ENCODE peak calls at places on chromosomes 7 and 10, in seven cellular contexts. X is astrocyte, M is K562, T is mammary epithelial cell, F is OCI-LY7, Q is neuronal stem cell, H is GM23248. S is an unnamed sample.
A peak's percentile ranks its signal among the peaks of the same experiment; 100 is the strongest.

GRCh38 chr7:135719688-135720087 is 8.3 kb downstream of the SLC13A4 start:
- DNase-seq in X (no peak), T (no peak), H (no peak), M (no peak), F (no peak), Q (no peak), S (peak; percentile 22)

GRCh38 chr10:117226813-117227451 is 14.0 kb upstream of the SLC18A2 start:
- DNase-seq in M (peak; percentile 71), H (peak; percentile 81), X (no peak), T (peak; percentile 38), Q (no peak), F (no peak), S (no peak)

GRCh38 chr10:112981553-112981952 is 31.5 kb downstream of the TCF7L2 start:
- DNase-seq in F (peak; percentile 50), M (no peak), Q (no peak), H (no peak), T (no peak), X (peak; percentile 70), S (no peak)

GRCh38 chr7:70569335-70569819 is 562.6 kb upstream of the GALNT17 start:
- DNase-seq in M (peak; percentile 74), F (no peak), X (peak; percentile 83), Q (no peak), T (no peak), H (no peak), S (no peak)

GRCh38 chr10:99674762-99675161 is 15.5 kb downstream of the ENTPD7 start:
- DNase-seq in H (no peak), F (no peak), X (no peak), M (no peak), Q (no peak), T (no peak), S (no peak)

GRCh38 chr7:141012044-141012685 is 2.6 kb downstream of the MRPS33 start:
- DNase-seq in H (peak; percentile 77), Q (peak; percentile 54), T (peak; percentile 53), M (peak; percentile 62), X (peak; percentile 23), F (peak; percentile 77), S (peak; percentile 79)

GRCh38 chr10:54585572-54585971 is 215.5 kb downstream of the PCDH15 start:
- DNase-seq in T (peak; percentile 3), X (no peak), F (no peak), M (no peak), H (no peak), Q (no peak), S (no peak)

GRCh38 chr10:13712799-13713581 is 126.2 kb downstream of the PRPF18 start:
- DNase-seq in H (peak; percentile 98), T (peak; percentile 86), M (peak; percentile 66), Q (no peak), F (peak; percentile 21), X (peak; percentile 99), S (peak; percentile 72)

GRCh38 chr10:48940372-48940771 is 732 bp upstream of the LRRC18 start:
- DNase-seq in H (no peak), F (no peak), X (no peak), Q (no peak), T (no peak), M (no peak), S (no peak)

GRCh38 chr10:26679588-26679987 is 17.9 kb upstream of the PDSS1 start:
- DNase-seq in X (no peak), T (no peak), H (no peak), M (no peak), F (no peak), Q (no peak), S (no peak)

GRCh38 chr7:73952266-73952665 is 75.7 kb upstream of the ELN start:
- DNase-seq in F (no peak), Q (no peak), M (no peak), X (no peak), H (no peak), T (no peak), S (no peak)

GRCh38 chr10:103828587-103829186 is 26.7 kb downstream of the SH3PXD2A start:
- DNase-seq in T (no peak), H (no peak), X (no peak), M (no peak), F (peak; percentile 81), Q (no peak), S (no peak)

GRCh38 chr10:71837085-71837827 is 13.8 kb downstream of the PSAP start:
- DNase-seq in T (peak; percentile 45), M (peak; percentile 63), H (no peak), X (no peak), Q (no peak), F (peak; percentile 77), S (no peak)

GRCh38 chr10:62772186-62772950 is 32.2 kb upstream of the ADO start:
- DNase-seq in M (no peak), X (peak; percentile 21), T (no peak), F (no peak), H (peak; percentile 34), Q (no peak), S (no peak)

GRCh38 chr7:125256446-125256845 is 326.8 kb upstream of the POT1 start:
- DNase-seq in H (no peak), X (no peak), T (peak; percentile 9), F (no peak), M (peak; percentile 13), Q (no peak), S (no peak)

GRCh38 chr7:35760082-35760770 is 40.6 kb upstream of the SEPTIN7 start:
- DNase-seq in Q (no peak), H (no peak), M (no peak), X (no peak), T (no peak), F (no peak), S (no peak)

GRCh38 chr7:89064831-89065230 is 269.3 kb upstream of the TEX47 start:
- DNase-seq in T (no peak), F (no peak), H (no peak), X (peak; percentile 4), Q (no peak), M (no peak), S (no peak)

GRCh38 chr10:122301055-122301810 is 30.1 kb downstream of the BTBD16 start:
- DNase-seq in M (no peak), H (peak; percentile 93), Q (no peak), X (peak; percentile 96), T (no peak), F (no peak), S (peak; percentile 22)

GRCh38 chr7:39428221-39428620 is 138.0 kb upstream of the YAE1 start:
- DNase-seq in T (peak; percentile 43), X (peak; percentile 67), Q (no peak), M (no peak), F (no peak), H (peak; percentile 69), S (no peak)

GRCh38 chr7:36175872-36176271 is 22.8 kb downstream of the EEPD1 start:
- DNase-seq in F (no peak), M (no peak), Q (no peak), X (no peak), H (no peak), T (no peak), S (no peak)

DNA sequence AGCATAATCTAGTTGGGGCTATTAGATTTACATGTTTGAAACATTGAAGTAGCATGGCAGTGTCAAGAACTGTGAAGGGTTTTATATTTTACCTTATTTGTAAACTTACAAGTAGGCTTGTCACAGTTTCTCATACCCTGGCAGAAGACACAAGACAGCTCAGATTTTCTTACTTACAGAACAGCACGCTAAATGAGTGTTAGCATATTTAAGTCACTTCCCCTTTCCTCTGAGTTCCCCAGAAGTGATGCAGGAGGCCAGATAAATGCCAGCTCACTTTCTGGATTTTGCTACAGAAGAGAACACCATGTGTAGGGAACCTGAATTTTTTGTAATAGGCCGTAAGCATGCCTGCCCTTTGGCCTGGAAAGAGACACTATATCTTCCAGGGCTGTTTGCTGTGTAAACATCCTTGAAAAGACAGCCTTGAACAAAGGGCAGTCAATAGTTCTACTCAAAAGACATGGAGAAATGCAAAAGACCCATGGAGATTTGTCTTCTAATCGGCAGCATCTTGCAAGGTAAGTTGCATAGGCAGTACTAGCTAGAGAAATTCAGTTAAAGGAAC is 279.1 kb downstream of the PHF14 start:
- DNase-seq in Q (no peak), X (no peak), F (no peak), M (no peak), H (no peak), T (no peak), S (no peak)
- H2AFZ ChIP-seq in Q (no peak overlapping the region), X (no peak overlapping the region), F (no peak overlapping the region), M (no peak overlapping the region), H (no peak overlapping the region), T (no peak overlapping the region), S (no peak overlapping the region)

DNA sequence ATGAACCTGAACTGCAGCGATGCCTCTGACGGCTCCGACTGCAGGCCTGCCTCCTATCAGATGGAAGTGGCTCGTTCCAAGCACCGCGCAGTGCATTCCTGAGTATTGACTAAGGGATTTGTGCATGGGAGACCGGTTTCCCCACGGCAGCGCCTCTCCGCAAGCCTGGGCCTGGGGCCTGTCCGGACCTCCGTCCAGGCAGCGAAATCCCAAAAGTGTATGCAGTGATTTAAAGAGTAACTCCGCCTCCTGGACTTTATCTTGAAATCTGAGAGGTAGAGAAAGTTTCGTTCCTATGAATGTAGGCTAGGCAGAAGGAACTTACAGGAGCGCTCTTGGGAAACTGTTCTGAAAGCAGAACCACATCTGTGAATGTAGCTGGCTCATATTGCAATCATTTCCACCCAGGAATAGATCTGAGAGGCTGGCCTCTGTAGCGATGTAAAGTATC is 106.2 kb upstream of the CELF2 start:
- DNase-seq in Q (peak; percentile 37), F (no peak), X (peak; percentile 96), M (no peak), H (peak; percentile 89), T (peak; percentile 77), S (peak; percentile 87)
- H2AFZ ChIP-seq in Q (peak overlapping the region; percentile 91), F (no peak overlapping the region), X (peak overlapping the region; percentile 76), M (no peak overlapping the region), H (peak overlapping the region; percentile 82), T (peak overlapping the region; percentile 84), S (peak overlapping the region; percentile 66)

GRCh38 chr10:88455831-88456230 is 127.3 kb downstream of the RNLS start:
- DNase-seq in Q (no peak), X (no peak), T (no peak), M (no peak), H (no peak), F (no peak), S (no peak)

GRCh38 chr10:88457680-88458079 is 125.4 kb downstream of the RNLS start:
- DNase-seq in T (no peak), F (peak; percentile 42), M (no peak), Q (no peak), X (no peak), H (no peak), S (no peak)

GRCh38 chr10:88456730-88457129 is 126.4 kb downstream of the RNLS start:
- DNase-seq in Q (no peak), T (no peak), M (no peak), H (peak; percentile 60), F (no peak), X (peak; percentile 79), S (no peak)

GRCh38 chr10:88459523-88459922 is 123.6 kb downstream of the RNLS start:
- DNase-seq in H (no peak), Q (no peak), M (no peak), X (no peak), F (no peak), T (no peak), S (no peak)

DNA sequence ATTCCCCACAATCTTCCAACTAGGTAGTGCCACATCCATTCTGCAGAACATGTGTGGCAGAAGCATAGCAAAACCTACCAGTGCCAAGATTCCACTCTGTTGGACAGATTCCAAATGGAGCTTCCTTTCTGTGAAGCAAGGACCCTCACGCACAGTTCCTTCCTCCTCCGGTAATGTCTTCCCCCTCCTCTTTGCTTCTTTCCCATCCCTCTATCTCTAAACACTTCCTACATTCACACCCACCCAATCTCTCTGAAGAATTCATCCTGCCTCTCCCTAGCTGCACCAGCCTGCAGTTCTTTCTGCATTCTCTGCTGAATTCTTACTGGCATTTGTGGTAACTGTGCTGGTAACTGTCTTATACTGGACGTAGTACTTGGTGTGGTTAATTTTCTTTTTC is 124.9 kb downstream of the RNLS start:
- DNase-seq in Q (no peak), X (no peak), M (no peak), H (no peak), F (no peak), T (no peak), S (no peak)
- H2AFZ ChIP-seq in Q (no peak overlapping the region), X (no peak overlapping the region), M (no peak overlapping the region), H (no peak overlapping the region), F (no peak overlapping the region), T (no peak overlapping the region), S (no peak overlapping the region)

GRCh38 chr10:89346264-89346971 is 18.6 kb downstream of the IFIT3 start:
- DNase-seq in T (peak; percentile 57), H (peak; percentile 57), M (no peak), X (no peak), F (no peak), Q (no peak), S (no peak)
- H2AFZ ChIP-seq in T (no peak overlapping the region), H (no peak overlapping the region), M (peak overlapping the region; percentile 23), X (no peak overlapping the region), F (no peak overlapping the region), Q (peak overlapping the region; percentile 3), S (peak overlapping the region; percentile 56)

S was measured in PC-9.